ENCODE peak calls at places on chromosomes 13 and 19, in six cellular contexts. Q, T, C, W, R and P are unnamed samples.

GRCh38 chr19:55095260-55096060 is 19.8 kb downstream of the EPS8L1 start:
- DNase-seq in W (peak; percentile 61), T (no peak), R (no peak), Q (peak; percentile 19), C (peak; percentile 31), P (no peak)

GRCh38 chr13:76035711-76036110 is 399.6 kb downstream of the LMO7 start:
- DNase-seq in R (no peak), T (no peak), W (no peak), Q (no peak), C (no peak), P (no peak)

GRCh38 chr13:49935171-49936084 is 712 bp downstream of the SPRYD7 start:
- DNase-seq in W (peak; percentile 66), R (no peak), T (no peak), C (peak; percentile 65), Q (peak; percentile 51), P (peak; percentile 8)

GRCh38 chr19:50712833-50713232 is 6.8 kb downstream of the SHANK1 start:
- DNase-seq in T (no peak), W (no peak), C (no peak), Q (no peak), R (no peak), P (no peak)

GRCh38 chr13:107461751-107462150 is 753.6 kb downstream of the LIG4 start:
- DNase-seq in T (no peak), C (no peak), R (no peak), W (no peak), Q (no peak), P (no peak)

GRCh38 chr19:17737690-17738153 is 13.6 kb upstream of the FCHO1 start:
- DNase-seq in T (no peak), W (no peak), C (peak; percentile 52), R (no peak), Q (no peak), P (no peak)

GRCh38 chr19:29311391-29311790 is 98.4 kb upstream of the UQCRFS1 start:
- DNase-seq in T (no peak), Q (peak; percentile 29), W (peak; percentile 43), C (no peak), R (no peak), P (no peak)

GRCh38 chr19:5016781-5017180 is 47.9 kb downstream of the KDM4B start:
- DNase-seq in R (no peak), T (no peak), C (no peak), Q (no peak), W (no peak), P (no peak)

GRCh38 chr13:34172048-34172447 is 354.1 kb downstream of the RFC3 start:
- DNase-seq in R (no peak), T (no peak), W (no peak), Q (no peak), C (no peak), P (no peak)

GRCh38 chr19:35869327-35870123 is 1.2 kb downstream of the APLP1 start:
- DNase-seq in C (no peak), R (peak; percentile 63), W (peak; percentile 97), Q (peak; percentile 95), T (peak; percentile 83), P (peak; percentile 91)

GRCh38 chr19:33902395-33902794 is 105.7 kb downstream of the KCTD15 start:
- DNase-seq in C (no peak), Q (no peak), T (no peak), W (no peak), R (no peak), P (no peak)

GRCh38 chr19:35966771-35967170 is 28.2 kb upstream of the SDHAF1 start:
- DNase-seq in Q (no peak), C (no peak), T (no peak), R (no peak), W (no peak), P (no peak)

GRCh38 chr13:44107357-44108121 is 227.8 kb downstream of the LACC1 start:
- DNase-seq in W (no peak), C (peak; percentile 45), R (no peak), T (no peak), Q (no peak), P (no peak)

GRCh38 chr19:9054768-9055167 is 32.1 kb upstream of the OR1M1 start:
- DNase-seq in C (peak; percentile 98), Q (no peak), T (no peak), W (peak; percentile 56), R (no peak), P (peak; percentile 24)

GRCh38 chr19:10836478-10837325 is 690 bp upstream of the TMED1 start:
- DNase-seq in C (no peak), T (peak; percentile 94), Q (peak; percentile 32), R (peak; percentile 87), W (peak; percentile 82), P (peak; percentile 67)

GRCh38 chr19:53531457-53531856 is 6.5 kb upstream of the ZNF331 start:
- DNase-seq in T (no peak), C (no peak), R (no peak), W (no peak), Q (no peak), P (no peak)

GRCh38 chr13:36950330-36950729 is 30.3 kb upstream of the SMAD9 start:
- DNase-seq in R (no peak), W (no peak), T (no peak), Q (no peak), C (no peak), P (no peak)

GRCh38 chr19:19319725-19320361 is 466 bp downstream of the SUGP1 start:
- DNase-seq in Q (no peak), R (no peak), W (no peak), C (no peak), T (no peak), P (no peak)

GRCh38 chr13:112718318-112718717 is 28.5 kb downstream of the ATP11A start:
- DNase-seq in T (no peak), Q (no peak), W (no peak), R (no peak), C (no peak), P (no peak)

GRCh38 chr19:44476559-44477408 is 23.5 kb downstream of the ZNF180 start:
- DNase-seq in W (no peak), T (no peak), Q (no peak), C (peak; percentile 56), R (no peak), P (no peak)

GRCh38 chr13:43036386-43037220 is 13.2 kb downstream of the DNAJC15 start:
- DNase-seq in R (no peak), W (peak; percentile 33), C (no peak), Q (no peak), T (peak; percentile 70), P (no peak)

GRCh38 chr19:10876459-10877240 is 5.3 kb downstream of the CARM1 start:
- DNase-seq in T (no peak), W (no peak), Q (no peak), C (no peak), R (peak; percentile 73), P (no peak)

GRCh38 chr13:30196025-30196424 is 111.3 kb downstream of the KATNAL1 start:
- DNase-seq in W (peak; percentile 76), R (no peak), C (no peak), Q (peak; percentile 44), T (no peak), P (no peak)

GRCh38 chr19:30214651-30215051 is 157.5 kb upstream of the ZNF536 start:
- DNase-seq in T (no peak), W (no peak), R (no peak), C (peak; percentile 49), Q (no peak), P (no peak)

GRCh38 chr13:23810842-23811241 is 78.4 kb downstream of the MIPEP start:
- DNase-seq in Q (no peak), R (no peak), W (no peak), C (no peak), T (no peak), P (peak; percentile 6)
- TF ChIP-seq CTCF in Q (no peak), R (peak; percentile 44), W (peak; percentile 52), C (no peak), T (no peak), P (no peak)

DNA sequence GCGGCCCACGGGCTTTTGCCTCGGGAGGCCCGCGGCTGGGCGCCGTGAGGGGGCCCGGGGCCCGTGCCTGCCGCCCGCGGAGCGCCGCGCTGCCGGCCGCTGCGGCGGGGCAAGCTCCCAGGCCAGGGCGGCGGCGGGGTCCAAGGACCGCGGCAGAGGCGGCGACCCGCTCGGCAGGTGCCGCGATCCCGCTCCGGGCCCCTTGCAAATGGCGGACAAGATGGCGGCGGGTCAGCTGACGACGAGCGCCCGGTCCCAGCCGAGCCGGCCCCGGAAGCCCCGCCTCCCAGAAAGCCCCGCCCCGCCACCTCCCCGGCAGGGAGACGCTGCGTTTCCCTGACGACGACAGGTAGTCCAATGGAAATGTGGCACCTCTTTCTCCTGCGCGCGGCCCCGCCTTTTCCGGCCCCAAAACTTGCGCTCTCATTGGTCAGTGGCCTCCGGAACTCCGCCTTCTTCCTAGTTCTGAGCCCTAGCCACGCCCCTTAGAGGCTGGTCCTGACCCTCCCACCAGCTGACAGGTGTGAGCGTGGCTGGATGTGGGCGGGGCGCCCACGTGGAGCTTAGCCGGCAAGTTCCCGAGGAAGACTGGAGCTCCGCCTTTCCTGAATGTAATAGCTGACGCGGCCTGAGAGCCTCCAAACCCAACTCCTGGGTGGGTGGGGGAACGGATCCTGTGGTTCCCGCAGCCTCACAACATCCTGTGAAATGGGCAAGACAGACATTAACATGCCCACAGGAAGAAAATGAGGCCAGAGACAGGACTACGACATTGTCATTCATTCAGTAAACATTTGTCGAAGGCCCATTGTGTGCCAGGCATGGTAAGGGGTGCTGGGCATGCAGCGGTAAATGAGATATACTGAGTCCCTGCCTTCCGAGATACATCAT is at the start of gene AP3D1:
- DNase-seq in T (peak; percentile 100), W (peak; percentile 100), R (peak; percentile 98), C (peak; percentile 93), Q (peak; percentile 100), P (peak; percentile 98)
- TF ChIP-seq CTCF in T (no peak), W (no peak), R (no peak), C (no peak), Q (no peak), P (no peak)

GRCh38 chr19:32333227-32333626 is 12.2 kb upstream of the ZNF507 start:
- DNase-seq in C (no peak), R (no peak), W (no peak), Q (no peak), T (no peak), P (no peak)

GRCh38 chr19:32339988-32340874 is 5.2 kb upstream of the ZNF507 start:
- DNase-seq in W (peak; percentile 71), C (no peak), T (peak; percentile 77), Q (peak; percentile 64), R (no peak), P (peak; percentile 74)

GRCh38 chr19:32337176-32337808 is 8.1 kb upstream of the ZNF507 start:
- DNase-seq in Q (no peak), R (no peak), T (no peak), W (no peak), C (no peak), P (no peak)

GRCh38 chr19:32336259-32337111 is 8.9 kb upstream of the ZNF507 start:
- DNase-seq in C (no peak), R (no peak), Q (no peak), W (no peak), T (no peak), P (no peak)
- TF ChIP-seq CTCF in C (peak; percentile 31), R (no peak), Q (no peak), W (no peak), T (no peak), P (no peak)

GRCh38 chr19:15099017-15099582 is 8.1 kb upstream of the SYDE1 start:
- DNase-seq in T (no peak), Q (no peak), C (no peak), W (no peak), R (no peak), P (no peak)
- TF ChIP-seq CTCF in T (no peak), Q (no peak), C (no peak), W (no peak), R (no peak), P (no peak)